ENCODE peak calls at places on chromosomes 7 and 10, in seven cellular contexts. L is AG04449, Z is sigmoid colon, J is Panc1, U is cardiac muscle cell, T is pancreas, K is astrocyte of the spinal cord. P is an unnamed sample.

GRCh38 chr7:45689011-45689796 is 115.0 kb downstream of the ADCY1 start:
- DNase-seq in K (peak), L (peak), J (no peak), Z (no peak), T (no peak), U (no peak), P (peak)

GRCh38 chr7:47405921-47406765 is 175.8 kb downstream of the TNS3 start:
- DNase-seq in T (peak), J (no peak), Z (peak), U (no peak), L (no peak), K (peak), P (no peak)

GRCh38 chr7:156892086-156892800 is 740 bp downstream of the LMBR1 start:
- DNase-seq in Z (peak), J (no peak), K (no peak), T (peak), U (peak), L (no peak), P (no peak)

GRCh38 chr10:26336979-26337378 is 101.2 kb upstream of the APBB1IP start:
- DNase-seq in Z (no peak), K (no peak), U (no peak), T (no peak), J (no peak), L (no peak), P (no peak)

GRCh38 chr10:60848126-60848525 is 69.8 kb downstream of the CDK1 start:
- DNase-seq in K (peak), L (no peak), Z (no peak), T (no peak), J (no peak), U (no peak), P (no peak)

GRCh38 chr10:24826022-24826421 is 102.3 kb upstream of the ARHGAP21 start:
- DNase-seq in Z (no peak), K (peak), J (no peak), L (no peak), T (no peak), U (no peak), P (peak)

GRCh38 chr10:30029164-30029889 is 30.1 kb downstream of the JCAD start:
- DNase-seq in Z (peak), K (no peak), T (no peak), J (no peak), U (no peak), L (no peak), P (no peak)

GRCh38 chr10:48525956-48526355 is 78.9 kb downstream of the ARHGAP22 start:
- DNase-seq in L (no peak), K (no peak), U (no peak), Z (no peak), J (no peak), T (no peak), P (no peak)

GRCh38 chr7:1017586-1018333 is 26.6 kb upstream of the GPR146 start:
- DNase-seq in J (no peak), T (peak), Z (no peak), L (no peak), K (no peak), U (no peak), P (no peak)

GRCh38 chr10:126387931-126388911 is at the start of gene ADAM12:
- DNase-seq in Z (peak), L (no peak), K (peak), T (peak), U (peak), J (no peak), P (no peak)

GRCh38 chr10:12419279-12419847 is 70.0 kb downstream of the CAMK1D start:
- DNase-seq in L (peak), U (no peak), Z (peak), K (peak), J (peak), T (no peak), P (peak)

GRCh38 chr10:62424026-62424425 is 49.9 kb downstream of the ZNF365 start:
- DNase-seq in T (no peak), K (no peak), U (no peak), Z (no peak), L (no peak), J (no peak), P (no peak)

GRCh38 chr10:58963101-58963534 is 213.3 kb upstream of the PHYHIPL start:
- DNase-seq in K (no peak), Z (no peak), T (no peak), L (no peak), J (no peak), U (peak), P (no peak)

GRCh38 chr10:5951167-5951711 is 26.1 kb downstream of the IL15RA start:
- DNase-seq in L (no peak), T (no peak), Z (peak), K (no peak), J (no peak), U (no peak), P (no peak)

GRCh38 chr10:80144302-80145131 is 12.0 kb downstream of the PLAC9 start:
- DNase-seq in U (no peak), L (no peak), J (no peak), Z (no peak), K (no peak), T (peak), P (no peak)

GRCh38 chr10:28841625-28842024 is 164.3 kb downstream of the BAMBI start:
- DNase-seq in J (no peak), U (no peak), K (peak), Z (no peak), T (no peak), L (no peak), P (peak)

GRCh38 chr10:18594574-18595156 is 56.7 kb downstream of the NSUN6 start:
- DNase-seq in U (peak), L (no peak), J (no peak), T (no peak), Z (no peak), K (no peak), P (no peak)

GRCh38 chr7:104252409-104253134 is 44.8 kb upstream of the ORC5 start:
- DNase-seq in L (no peak), K (no peak), Z (no peak), J (no peak), T (no peak), U (no peak), P (no peak)

GRCh38 chr10:131758062-131758941 is 142.5 kb upstream of the PPP2R2D start:
- DNase-seq in L (no peak), K (no peak), J (no peak), T (no peak), Z (peak), U (no peak), P (no peak)

GRCh38 chr10:5613481-5613880 is 52.9 kb downstream of the ASB13 start:
- DNase-seq in T (no peak), J (no peak), Z (no peak), L (no peak), U (no peak), K (no peak), P (no peak)

GRCh38 chr7:151745090-151745638 is 131.8 kb downstream of the PRKAG2 start:
- DNase-seq in Z (no peak), J (peak), K (peak), T (peak), U (peak), L (no peak), P (peak)

GRCh38 chr10:5948999-5949759 is 28.2 kb downstream of the IL15RA start:
- DNase-seq in J (no peak), T (no peak), Z (peak), K (peak), U (peak), L (no peak), P (no peak)

GRCh38 chr7:157886711-157887110 is 549.9 kb downstream of the DNAJB6 start:
- DNase-seq in U (no peak), L (no peak), J (no peak), T (no peak), Z (no peak), K (no peak), P (no peak)

GRCh38 chr10:132617781-132618052 is 80.1 kb downstream of the INPP5A start:
- DNase-seq in Z (no peak), J (no peak), T (no peak), K (no peak), L (no peak), U (no peak), P (no peak)

GRCh38 chr10:4725917-4726606 is 99.9 kb upstream of the AKR1E2 start:
- DNase-seq in Z (no peak), L (peak), K (peak), T (no peak), J (peak), U (no peak), P (peak)

GRCh38 chr7:45075871-45076796 is 12.6 kb downstream of the NACAD start:
- DNase-seq in T (no peak), J (no peak), L (no peak), U (no peak), K (no peak), Z (no peak), P (no peak)

GRCh38 chr10:24440817-24441790 is 232.2 kb downstream of the KIAA1217 start:
- DNase-seq in T (no peak), L (no peak), J (no peak), U (no peak), K (peak), Z (no peak), P (peak)

GRCh38 chr7:128398016-128398840 is 11.6 kb downstream of the IMPDH1 start:
- DNase-seq in T (peak), Z (peak), K (peak), J (peak), U (peak), L (no peak), P (no peak)

GRCh38 chr10:12727832-12728215 is 273.7 kb downstream of the CCDC3 start:
- DNase-seq in U (no peak), T (no peak), Z (peak), L (no peak), J (no peak), K (peak), P (no peak)

GRCh38 chr7:27172823-27173411 is 1.2 kb downstream of the HOXA10 start:
- DNase-seq in T (peak), L (no peak), Z (peak), U (no peak), K (peak), J (no peak), P (peak)

GRCh38 chr10:103057980-103058568 is 135.0 kb downstream of the NT5C2 start:
- DNase-seq in U (no peak), K (no peak), Z (no peak), J (no peak), T (no peak), L (no peak), P (no peak)
- H3K4me3 ChIP-seq in U (no peak), K (no peak), Z (no peak), J (no peak), T (no peak), L (no peak), P (no peak)

GRCh38 chr10:43102063-43102828 is 25.4 kb downstream of the RET start:
- DNase-seq in L (no peak), Z (no peak), J (no peak), K (no peak), T (no peak), U (no peak), P (no peak)

GRCh38 chr10:43108951-43109350 is 29.3 kb upstream of the CSGALNACT2 start:
- DNase-seq in L (no peak), T (peak), Z (no peak), U (no peak), J (no peak), K (no peak), P (no peak)

GRCh38 chr10:43106256-43107091 is 29.6 kb downstream of the RET start:
- DNase-seq in T (peak), Z (no peak), J (no peak), L (no peak), U (no peak), K (no peak), P (no peak)

GRCh38 chr10:43105119-43105792 is 28.4 kb downstream of the RET start:
- DNase-seq in U (peak), Z (peak), J (peak), K (peak), L (no peak), T (peak), P (no peak)

GRCh38 chr10:43105793-43106158 is 28.9 kb downstream of the RET start:
- DNase-seq in L (no peak), U (no peak), K (no peak), T (peak), J (no peak), Z (no peak), P (no peak)
- H3K4me3 ChIP-seq in L (no peak), U (no peak), K (no peak), T (no peak), J (peak), Z (peak), P (peak)

GRCh38 chr10:22323538-22324305 is 2.8 kb downstream of the BMI1 start:
- DNase-seq in T (no peak), U (no peak), L (no peak), Z (no peak), J (no peak), K (no peak), P (no peak)
- H3K4me3 ChIP-seq in T (no peak), U (no peak), L (no peak), Z (peak), J (peak), K (no peak), P (no peak)

GRCh38 chr10:127920319-127921074 is 13.6 kb downstream of the PTPRE start:
- DNase-seq in T (no peak), U (no peak), L (no peak), J (no peak), K (no peak), Z (peak), P (no peak)
- H3K4me3 ChIP-seq in T (no peak), U (no peak), L (no peak), J (no peak), K (no peak), Z (no peak), P (no peak)

DNA sequence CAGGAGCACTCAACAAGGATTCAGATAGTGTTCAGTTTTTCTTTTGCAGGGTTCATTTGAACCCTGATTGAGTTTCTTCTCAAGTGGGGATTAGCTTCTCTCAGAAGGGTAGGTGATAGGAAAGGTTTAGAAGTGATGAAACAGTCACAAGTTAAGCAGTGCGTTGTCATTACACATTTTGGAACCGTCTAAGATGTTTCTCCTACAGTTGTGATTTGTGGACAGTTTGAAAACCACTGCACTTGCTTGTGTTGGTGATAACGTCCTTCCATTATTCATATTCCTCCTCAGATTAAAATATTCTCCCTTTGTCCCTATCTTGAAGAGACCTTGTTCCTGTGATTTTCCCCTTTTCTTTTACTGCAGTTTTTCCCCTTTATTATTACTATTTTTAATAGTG is 2.8 kb downstream of the STMP1 start:
- DNase-seq in Z (no peak), L (no peak), U (no peak), J (no peak), K (no peak), T (no peak), P (no peak)
- H3K4me3 ChIP-seq in Z (no peak), L (no peak), U (no peak), J (no peak), K (no peak), T (no peak), P (no peak)

P was measured in skeletal muscle cell.